ENCODE peak calls at places on chromosomes 4 and X, in six cellular contexts. M, C, A, Z, P and Q are unnamed samples.

GRCh38 chr4:102815981-102816380 is 11.4 kb downstream of the UBE2D3 start:
- DNase-seq in M (no peak), C (no peak), A (no peak), Z (no peak), P (no peak), Q (no peak)

GRCh38 chr4:168390041-168390440 is 71.5 kb upstream of the DDX60 start:
- DNase-seq in M (no peak), C (no peak), A (no peak), Z (no peak), P (no peak), Q (no peak)

GRCh38 chr4:88660446-88661294 is 37.0 kb downstream of the NAP1L5 start:
- DNase-seq in M (no peak), C (no peak), A (no peak), Z (no peak), P (no peak), Q (no peak)

GRCh38 chr4:2247128-2248043 is 5.5 kb upstream of the HAUS3 start:
- DNase-seq in M (peak), C (peak), A (peak), Z (no peak), P (no peak), Q (peak)

GRCh38 chr4:91600301-91600700 is 703.5 kb upstream of the GRID2 start:
- DNase-seq in M (no peak), C (no peak), A (no peak), Z (no peak), P (no peak), Q (no peak)

GRCh38 chr4:10180927-10181744 is 64.5 kb upstream of the WDR1 start:
- DNase-seq in M (no peak), C (no peak), A (no peak), Z (peak), P (peak), Q (no peak)

GRCh38 chrX:44062842-44063241 is 89.7 kb upstream of the NDP start:
- DNase-seq in M (no peak), C (no peak), A (no peak), Z (no peak), P (no peak), Q (peak)

GRCh38 chr4:84913176-84913575 is 53.3 kb downstream of the WDFY3 start:
- DNase-seq in M (no peak), C (no peak), A (no peak), Z (no peak), P (no peak), Q (no peak)

GRCh38 chr4:121711263-121712000 is 14.7 kb upstream of the ANXA5 start:
- DNase-seq in M (peak), C (peak), A (peak), Z (peak), P (peak), Q (peak)

GRCh38 chr4:48015678-48016077 is 803 bp downstream of the CNGA1 start:
- DNase-seq in M (no peak), C (no peak), A (no peak), Z (no peak), P (no peak), Q (no peak)

GRCh38 chr4:124334119-124334518 is 378.4 kb downstream of the ANKRD50 start:
- DNase-seq in M (no peak), C (no peak), A (no peak), Z (peak), P (peak), Q (peak)

GRCh38 chr4:15162465-15163283 is 160.4 kb downstream of the CPEB2 start:
- DNase-seq in M (no peak), C (no peak), A (no peak), Z (no peak), P (peak), Q (no peak)

GRCh38 chr4:34158883-34159282 is 2085.4 kb downstream of the ARAP2 start:
- DNase-seq in M (no peak), C (no peak), A (no peak), Z (no peak), P (no peak), Q (no peak)

GRCh38 chr4:79652232-79652631 is 244.2 kb upstream of the GK2 start:
- DNase-seq in M (no peak), C (no peak), A (no peak), Z (no peak), P (no peak), Q (no peak)

GRCh38 chr4:90127223-90127705 is at the start of gene CCSER1:
- DNase-seq in M (peak), C (peak), A (peak), Z (no peak), P (peak), Q (no peak)

DNA sequence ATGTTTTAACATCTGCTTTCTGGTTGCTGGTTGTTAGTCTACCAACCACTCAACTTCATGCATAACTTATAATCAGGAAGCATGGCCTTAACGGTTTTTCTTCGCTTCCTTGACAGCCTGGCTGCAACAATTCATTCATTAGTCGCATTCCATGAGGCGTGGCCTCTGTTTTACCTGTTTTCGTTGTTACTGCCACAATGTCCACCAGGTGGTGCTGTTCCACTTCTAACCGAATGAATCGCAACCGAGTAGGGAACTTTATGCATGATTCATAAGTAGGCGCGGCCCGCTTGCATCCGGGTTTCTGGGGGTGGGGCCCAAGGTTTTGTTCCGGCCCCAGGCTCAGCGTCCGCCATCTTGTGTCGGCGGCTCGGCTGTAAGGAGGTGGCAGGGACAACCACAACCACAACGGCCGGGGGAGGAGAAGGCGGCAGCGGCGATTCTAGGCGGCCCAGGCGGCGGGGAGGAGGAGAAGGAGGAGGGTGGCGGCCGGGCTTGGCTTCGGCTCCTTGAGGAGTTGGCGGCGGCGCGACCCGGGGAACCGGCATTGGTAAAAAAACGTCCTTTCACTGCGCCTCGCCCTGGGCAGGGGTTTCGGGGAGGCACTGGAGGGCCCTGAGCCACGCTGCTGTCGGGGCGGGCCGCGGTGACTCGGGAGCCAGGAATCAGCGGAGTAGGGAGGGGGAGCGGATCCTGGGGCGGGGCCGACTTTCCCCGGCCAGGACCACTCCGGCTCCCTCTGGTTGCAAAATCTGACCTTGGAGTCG is at the start of gene UBA1:
- DNase-seq in M (peak), C (peak), A (peak), Z (peak), P (peak), Q (peak)
- TF ChIP-seq POLR2A in M (no peak), C (peak), A (peak), Z (peak), P (peak), Q (peak)

DNA sequence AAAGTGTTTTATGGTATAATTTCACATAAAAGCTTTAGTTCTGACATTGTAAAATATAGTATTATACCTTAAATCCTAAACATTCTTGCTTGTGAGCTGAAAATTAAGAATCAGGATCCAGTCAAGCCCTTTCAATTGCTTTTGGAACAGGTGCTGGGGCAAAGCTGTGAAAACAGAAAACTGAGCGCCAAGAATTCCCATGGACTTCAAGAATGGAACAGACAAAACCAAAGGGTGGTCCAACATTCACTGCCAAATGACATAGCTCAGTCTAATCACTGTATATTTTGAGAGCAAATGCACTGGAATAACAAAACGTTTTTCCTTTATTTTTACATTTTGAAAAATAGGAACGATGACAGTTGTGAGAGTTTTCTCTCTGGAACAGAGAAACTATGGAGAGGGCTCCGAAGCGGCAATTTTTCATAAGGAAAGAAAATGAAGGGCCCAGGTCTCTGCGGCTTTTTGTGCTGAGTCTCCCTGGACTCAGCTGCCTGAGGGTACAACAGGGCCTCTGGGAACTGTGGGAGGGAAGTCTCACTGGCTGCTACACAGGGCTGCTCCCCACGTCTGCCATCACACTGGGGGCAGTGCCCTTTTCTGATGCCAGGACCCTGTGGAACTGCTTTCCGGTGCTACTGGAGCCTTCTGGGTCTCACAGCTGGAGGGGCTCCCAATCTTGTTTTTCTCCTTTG is 56.0 kb upstream of the BMPR1B start:
- DNase-seq in M (no peak), C (no peak), A (no peak), Z (no peak), P (no peak), Q (no peak)
- TF ChIP-seq POLR2A in M (no peak), C (no peak), A (no peak), Z (no peak), P (no peak), Q (no peak)

GRCh38 chr4:112231779-112232713 is at the start of gene AP1AR:
- DNase-seq in M (peak), C (peak), A (peak), Z (peak), P (peak), Q (peak)
- TF ChIP-seq POLR2A in M (no peak), C (peak), A (peak), Z (peak), P (peak), Q (peak)

GRCh38 chr4:141131738-141132688 is 1.3 kb downstream of the RNF150 start:
- DNase-seq in M (peak), C (no peak), A (peak), Z (no peak), P (no peak), Q (no peak)
- TF ChIP-seq POLR2A in M (no peak), C (no peak), A (no peak), Z (no peak), P (no peak), Q (no peak)

GRCh38 chr4:94452476-94453300 is 946 bp downstream of the PDLIM5 start:
- DNase-seq in M (peak), C (peak), A (peak), Z (peak), P (peak), Q (no peak)
- TF ChIP-seq POLR2A in M (peak), C (peak), A (peak), Z (no peak), P (peak), Q (no peak)